ENCODE peak calls at places on chromosomes 11 and 22, in eight cellular contexts. One of them, this sample, is unnamed.

GRCh38 chr11:119094816-119095065 is 6.9 kb downstream of the DPAGT1 start:
- DNase-seq in CD4-positive, CD25-positive, alpha-beta regulatory T cell: peak
- DNase-seq in amniotic stem cell: peak
- DNase-seq in COLO829: no peak
- DNase-seq in H54: no peak
- DNase-seq in astrocyte of the spinal cord: peak
- DNase-seq in sigmoid colon: peak
- DNase-seq in upper lobe of right lung: peak
- DNase-seq in this sample: no peak

GRCh38 chr11:76628408-76628947 is 42.1 kb downstream of the LRRC32 start:
- DNase-seq in sigmoid colon: peak
- DNase-seq in COLO829: no peak
- DNase-seq in upper lobe of right lung: no peak
- DNase-seq in H54: no peak
- DNase-seq in CD4-positive, CD25-positive, alpha-beta regulatory T cell: peak
- DNase-seq in astrocyte of the spinal cord: no peak
- DNase-seq in amniotic stem cell: no peak
- DNase-seq in this sample: no peak

GRCh38 chr22:40524392-40525249 is 111.9 kb downstream of the MRTFA start:
- DNase-seq in astrocyte of the spinal cord: no peak
- DNase-seq in amniotic stem cell: no peak
- DNase-seq in sigmoid colon: no peak
- DNase-seq in upper lobe of right lung: no peak
- DNase-seq in COLO829: no peak
- DNase-seq in CD4-positive, CD25-positive, alpha-beta regulatory T cell: no peak
- DNase-seq in H54: no peak
- DNase-seq in this sample: no peak

GRCh38 chr11:73991471-73992006 is 8.9 kb upstream of the UCP2 start:
- DNase-seq in upper lobe of right lung: no peak
- DNase-seq in H54: no peak
- DNase-seq in astrocyte of the spinal cord: no peak
- DNase-seq in sigmoid colon: peak
- DNase-seq in amniotic stem cell: no peak
- DNase-seq in CD4-positive, CD25-positive, alpha-beta regulatory T cell: no peak
- DNase-seq in COLO829: no peak
- DNase-seq in this sample: no peak

GRCh38 chr11:10544491-10545470 is 3.8 kb upstream of the RNF141 start:
- DNase-seq in amniotic stem cell: no peak
- DNase-seq in sigmoid colon: no peak
- DNase-seq in CD4-positive, CD25-positive, alpha-beta regulatory T cell: no peak
- DNase-seq in astrocyte of the spinal cord: no peak
- DNase-seq in upper lobe of right lung: no peak
- DNase-seq in H54: no peak
- DNase-seq in COLO829: no peak
- DNase-seq in this sample: no peak

GRCh38 chr11:58629857-58630256 is 7.4 kb downstream of the CNTF start:
- DNase-seq in upper lobe of right lung: no peak
- DNase-seq in astrocyte of the spinal cord: peak
- DNase-seq in COLO829: peak
- DNase-seq in H54: peak
- DNase-seq in CD4-positive, CD25-positive, alpha-beta regulatory T cell: no peak
- DNase-seq in amniotic stem cell: peak
- DNase-seq in sigmoid colon: no peak
- DNase-seq in this sample: no peak

GRCh38 chr11:73478737-73479347 is 102.6 kb downstream of the RELT start:
- DNase-seq in COLO829: peak
- DNase-seq in sigmoid colon: no peak
- DNase-seq in astrocyte of the spinal cord: peak
- DNase-seq in H54: peak
- DNase-seq in CD4-positive, CD25-positive, alpha-beta regulatory T cell: no peak
- DNase-seq in upper lobe of right lung: no peak
- DNase-seq in amniotic stem cell: no peak
- DNase-seq in this sample: no peak

GRCh38 chr22:39270792-39271191 is 26.0 kb upstream of the PDGFB start:
- DNase-seq in COLO829: no peak
- DNase-seq in CD4-positive, CD25-positive, alpha-beta regulatory T cell: no peak
- DNase-seq in astrocyte of the spinal cord: no peak
- DNase-seq in amniotic stem cell: no peak
- DNase-seq in sigmoid colon: no peak
- DNase-seq in upper lobe of right lung: no peak
- DNase-seq in H54: no peak
- DNase-seq in this sample: no peak

GRCh38 chr11:77883775-77884174 is 62.8 kb downstream of the AAMDC start:
- DNase-seq in astrocyte of the spinal cord: no peak
- DNase-seq in H54: no peak
- DNase-seq in amniotic stem cell: no peak
- DNase-seq in sigmoid colon: no peak
- DNase-seq in CD4-positive, CD25-positive, alpha-beta regulatory T cell: no peak
- DNase-seq in COLO829: no peak
- DNase-seq in upper lobe of right lung: no peak
- DNase-seq in this sample: no peak

GRCh38 chr11:134442246-134442645 is 30.2 kb upstream of the B3GAT1 start:
- DNase-seq in upper lobe of right lung: no peak
- DNase-seq in H54: no peak
- DNase-seq in sigmoid colon: peak
- DNase-seq in astrocyte of the spinal cord: no peak
- DNase-seq in CD4-positive, CD25-positive, alpha-beta regulatory T cell: no peak
- DNase-seq in COLO829: no peak
- DNase-seq in amniotic stem cell: no peak
- DNase-seq in this sample: no peak

GRCh38 chr11:106925245-106925644 is 93.0 kb downstream of the GUCY1A2 start:
- DNase-seq in upper lobe of right lung: no peak
- DNase-seq in H54: no peak
- DNase-seq in astrocyte of the spinal cord: peak
- DNase-seq in COLO829: no peak
- DNase-seq in amniotic stem cell: no peak
- DNase-seq in CD4-positive, CD25-positive, alpha-beta regulatory T cell: no peak
- DNase-seq in sigmoid colon: no peak
- DNase-seq in this sample: no peak

GRCh38 chr22:49290711-49291110 is 537.0 kb downstream of the BRD1 start:
- DNase-seq in CD4-positive, CD25-positive, alpha-beta regulatory T cell: no peak
- DNase-seq in sigmoid colon: no peak
- DNase-seq in astrocyte of the spinal cord: no peak
- DNase-seq in H54: no peak
- DNase-seq in upper lobe of right lung: no peak
- DNase-seq in COLO829: no peak
- DNase-seq in amniotic stem cell: no peak
- DNase-seq in this sample: no peak

GRCh38 chr22:46754826-46755225 is 7.6 kb upstream of the TBC1D22A start:
- DNase-seq in astrocyte of the spinal cord: no peak
- DNase-seq in sigmoid colon: peak
- DNase-seq in amniotic stem cell: no peak
- DNase-seq in H54: no peak
- DNase-seq in COLO829: no peak
- DNase-seq in upper lobe of right lung: no peak
- DNase-seq in CD4-positive, CD25-positive, alpha-beta regulatory T cell: no peak
- DNase-seq in this sample: no peak

GRCh38 chr11:115325523-115325922 is 178.7 kb downstream of the CADM1 start:
- DNase-seq in COLO829: no peak
- DNase-seq in H54: no peak
- DNase-seq in CD4-positive, CD25-positive, alpha-beta regulatory T cell: no peak
- DNase-seq in amniotic stem cell: no peak
- DNase-seq in upper lobe of right lung: no peak
- DNase-seq in sigmoid colon: no peak
- DNase-seq in astrocyte of the spinal cord: no peak
- DNase-seq in this sample: peak

GRCh38 chr22:45546333-45547015 is 43.8 kb downstream of the FBLN1 start:
- DNase-seq in astrocyte of the spinal cord: no peak
- DNase-seq in upper lobe of right lung: no peak
- DNase-seq in sigmoid colon: no peak
- DNase-seq in CD4-positive, CD25-positive, alpha-beta regulatory T cell: no peak
- DNase-seq in H54: no peak
- DNase-seq in COLO829: no peak
- DNase-seq in amniotic stem cell: no peak
- DNase-seq in this sample: no peak

GRCh38 chr11:3220101-3220500 is 1.5 kb upstream of the MRGPRG start:
- DNase-seq in upper lobe of right lung: no peak
- DNase-seq in CD4-positive, CD25-positive, alpha-beta regulatory T cell: no peak
- DNase-seq in H54: no peak
- DNase-seq in sigmoid colon: no peak
- DNase-seq in COLO829: no peak
- DNase-seq in astrocyte of the spinal cord: no peak
- DNase-seq in amniotic stem cell: no peak
- DNase-seq in this sample: no peak

GRCh38 chr11:15073361-15074205 is at the start of gene CALCB:
- DNase-seq in amniotic stem cell: no peak
- DNase-seq in COLO829: no peak
- DNase-seq in upper lobe of right lung: no peak
- DNase-seq in H54: no peak
- DNase-seq in sigmoid colon: no peak
- DNase-seq in CD4-positive, CD25-positive, alpha-beta regulatory T cell: no peak
- DNase-seq in astrocyte of the spinal cord: peak
- DNase-seq in this sample: peak

GRCh38 chr11:20489948-20490347 is 102.4 kb downstream of the PRMT3 start:
- DNase-seq in upper lobe of right lung: no peak
- DNase-seq in H54: no peak
- DNase-seq in astrocyte of the spinal cord: no peak
- DNase-seq in sigmoid colon: no peak
- DNase-seq in CD4-positive, CD25-positive, alpha-beta regulatory T cell: no peak
- DNase-seq in amniotic stem cell: no peak
- DNase-seq in COLO829: no peak
- DNase-seq in this sample: no peak

GRCh38 chr11:2301631-2302272 is at the start of the genes C11orf21 and TSPAN32:
- DNase-seq in COLO829: no peak
- DNase-seq in H54: peak
- DNase-seq in sigmoid colon: no peak
- DNase-seq in upper lobe of right lung: peak
- DNase-seq in amniotic stem cell: no peak
- DNase-seq in CD4-positive, CD25-positive, alpha-beta regulatory T cell: peak
- DNase-seq in astrocyte of the spinal cord: peak
- DNase-seq in this sample: no peak

GRCh38 chr11:75673977-75674582 is 5.2 kb upstream of the MAP6 start:
- DNase-seq in sigmoid colon: no peak
- DNase-seq in CD4-positive, CD25-positive, alpha-beta regulatory T cell: no peak
- DNase-seq in upper lobe of right lung: no peak
- DNase-seq in COLO829: no peak
- DNase-seq in astrocyte of the spinal cord: peak
- DNase-seq in amniotic stem cell: no peak
- DNase-seq in H54: peak
- DNase-seq in this sample: no peak

GRCh38 chr11:105449100-105449734 is 160.7 kb upstream of the GRIA4 start:
- DNase-seq in CD4-positive, CD25-positive, alpha-beta regulatory T cell: no peak
- DNase-seq in sigmoid colon: no peak
- DNase-seq in astrocyte of the spinal cord: no peak
- DNase-seq in H54: no peak
- DNase-seq in upper lobe of right lung: no peak
- DNase-seq in COLO829: no peak
- DNase-seq in amniotic stem cell: no peak
- DNase-seq in this sample: no peak

GRCh38 chr11:63598556-63598955 is 15.7 kb downstream of the PLAAT3 start:
- DNase-seq in sigmoid colon: no peak
- DNase-seq in upper lobe of right lung: no peak
- DNase-seq in H54: no peak
- DNase-seq in amniotic stem cell: no peak
- DNase-seq in COLO829: no peak
- DNase-seq in astrocyte of the spinal cord: no peak
- DNase-seq in CD4-positive, CD25-positive, alpha-beta regulatory T cell: no peak
- DNase-seq in this sample: no peak

GRCh38 chr11:128336203-128336602 is 251.2 kb downstream of the ETS1 start:
- DNase-seq in H54: peak
- DNase-seq in astrocyte of the spinal cord: peak
- DNase-seq in COLO829: no peak
- DNase-seq in amniotic stem cell: no peak
- DNase-seq in CD4-positive, CD25-positive, alpha-beta regulatory T cell: no peak
- DNase-seq in sigmoid colon: peak
- DNase-seq in upper lobe of right lung: no peak
- DNase-seq in this sample: no peak

GRCh38 chr22:36331306-36331911 is 56.4 kb downstream of the MYH9 start:
- DNase-seq in astrocyte of the spinal cord: peak
- DNase-seq in upper lobe of right lung: peak
- DNase-seq in COLO829: peak
- DNase-seq in amniotic stem cell: peak
- DNase-seq in CD4-positive, CD25-positive, alpha-beta regulatory T cell: peak
- DNase-seq in sigmoid colon: peak
- DNase-seq in H54: no peak
- DNase-seq in this sample: no peak

GRCh38 chr22:32748509-32748908 is 53.0 kb upstream of the TIMP3 start:
- DNase-seq in CD4-positive, CD25-positive, alpha-beta regulatory T cell: no peak
- DNase-seq in amniotic stem cell: no peak
- DNase-seq in astrocyte of the spinal cord: no peak
- DNase-seq in upper lobe of right lung: no peak
- DNase-seq in H54: no peak
- DNase-seq in COLO829: no peak
- DNase-seq in sigmoid colon: no peak
- DNase-seq in this sample: no peak